ENCODE peak calls at places on chromosomes 5 and 9, in four cellular contexts. U, M, T and A are unnamed samples.

GRCh38 chr9:85431396-85432102 is 310.2 kb downstream of the AGTPBP1 start:
- DNase-seq in U (no peak), M (no peak), T (no peak), A (no peak)

GRCh38 chr9:126854734-126855133 is 5.7 kb upstream of the ZBTB34 start:
- DNase-seq in U (no peak), M (no peak), T (peak), A (peak)

GRCh38 chr5:135134686-135135381 is 100.8 kb upstream of the PITX1 start:
- DNase-seq in U (no peak), M (no peak), T (no peak), A (no peak)

GRCh38 chr5:142289708-142290573 is 34.9 kb downstream of the SPRY4 start:
- DNase-seq in U (no peak), M (no peak), T (peak), A (no peak)

GRCh38 chr5:173744527-173744926 is 128.1 kb upstream of the BOD1 start:
- DNase-seq in U (no peak), M (no peak), T (no peak), A (no peak)

GRCh38 chr5:126003309-126003708 is 419.9 kb upstream of the GRAMD2B start:
- DNase-seq in U (no peak), M (no peak), T (no peak), A (no peak)

GRCh38 chr9:128097156-128098016 is 29.4 kb downstream of the SLC25A25 start:
- DNase-seq in U (no peak), M (no peak), T (no peak), A (no peak)

GRCh38 chr5:143499480-143500114 is 96.1 kb upstream of the NR3C1 start:
- DNase-seq in U (no peak), M (no peak), T (no peak), A (no peak)

GRCh38 chr5:149636861-149637246 is 55.6 kb downstream of the ARHGEF37 start:
- DNase-seq in U (peak), M (peak), T (peak), A (peak)

GRCh38 chr9:33791117-33791516 is 4.2 kb upstream of the PRSS3 start:
- DNase-seq in U (no peak), M (no peak), T (peak), A (no peak)

GRCh38 chr9:130243015-130243881 is 22.3 kb upstream of the HMCN2 start:
- DNase-seq in U (peak), M (peak), T (peak), A (peak)

GRCh38 chr9:34197756-34198711 is 19.2 kb downstream of the UBAP1 start:
- DNase-seq in U (peak), M (no peak), T (no peak), A (no peak)

GRCh38 chr9:37531699-37532098 is 44.5 kb downstream of the FBXO10 start:
- DNase-seq in U (no peak), M (no peak), T (no peak), A (no peak)

GRCh38 chr9:114289571-114290481 is 33.1 kb upstream of the ORM1 start:
- DNase-seq in U (no peak), M (no peak), T (no peak), A (no peak)

GRCh38 chr5:149857499-149857898 is 87.1 kb downstream of the PDE6A start:
- DNase-seq in U (no peak), M (no peak), T (no peak), A (no peak)

GRCh38 chr9:38687389-38687842 is 32.5 kb downstream of the FAM240B start:
- DNase-seq in U (no peak), M (peak), T (peak), A (peak)

GRCh38 chr9:127382541-127382940 is 14.4 kb upstream of the SLC2A8 start:
- DNase-seq in U (no peak), M (no peak), T (no peak), A (no peak)

GRCh38 chr5:92560698-92561361 is 1020.2 kb downstream of the NR2F1-AS1 start:
- DNase-seq in U (no peak), M (no peak), T (no peak), A (no peak)

GRCh38 chr9:101027246-101027645 is 1.3 kb upstream of the PLPPR1 start:
- DNase-seq in U (no peak), M (no peak), T (no peak), A (no peak)

GRCh38 chr9:101030022-101030391 is 1.5 kb downstream of the PLPPR1 start:
- DNase-seq in U (no peak), M (no peak), T (no peak), A (no peak)

GRCh38 chr9:101029300-101030021 is 934 bp downstream of the PLPPR1 start:
- DNase-seq in U (peak), M (no peak), T (no peak), A (no peak)

GRCh38 chr9:101027733-101028345 is 688 bp upstream of the PLPPR1 start:
- DNase-seq in U (no peak), M (no peak), T (no peak), A (peak)

GRCh38 chr9:101028346-101029299 is at the start of gene PLPPR1:
- DNase-seq in U (peak), M (peak), T (no peak), A (peak)
- TF ChIP-seq HMGXB4 in U (peak), M (no peak), T (no peak), A (no peak)

DNA sequence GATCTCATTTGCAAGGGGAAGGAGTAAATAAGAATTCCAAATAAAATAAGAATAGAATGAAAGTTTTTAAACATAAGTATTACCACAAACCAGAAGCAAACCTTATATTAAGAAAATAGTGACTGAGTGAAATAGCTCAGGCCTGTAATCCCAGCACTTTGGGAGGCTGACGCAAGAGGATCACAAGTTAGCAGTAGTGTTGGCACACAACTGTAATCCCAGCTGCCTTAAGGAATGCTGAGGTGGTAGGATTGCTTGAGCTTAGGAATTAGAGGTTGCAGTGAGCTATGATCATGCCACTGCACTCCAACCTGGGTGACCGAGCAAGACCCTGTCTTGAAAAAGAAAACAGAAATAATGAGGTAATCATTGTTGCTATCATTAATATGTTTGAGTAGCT is 47.0 kb downstream of the APC start:
- DNase-seq in U (no peak), M (no peak), T (no peak), A (no peak)
- TF ChIP-seq HMGXB4 in U (no peak), M (no peak), T (no peak), A (no peak)

DNA sequence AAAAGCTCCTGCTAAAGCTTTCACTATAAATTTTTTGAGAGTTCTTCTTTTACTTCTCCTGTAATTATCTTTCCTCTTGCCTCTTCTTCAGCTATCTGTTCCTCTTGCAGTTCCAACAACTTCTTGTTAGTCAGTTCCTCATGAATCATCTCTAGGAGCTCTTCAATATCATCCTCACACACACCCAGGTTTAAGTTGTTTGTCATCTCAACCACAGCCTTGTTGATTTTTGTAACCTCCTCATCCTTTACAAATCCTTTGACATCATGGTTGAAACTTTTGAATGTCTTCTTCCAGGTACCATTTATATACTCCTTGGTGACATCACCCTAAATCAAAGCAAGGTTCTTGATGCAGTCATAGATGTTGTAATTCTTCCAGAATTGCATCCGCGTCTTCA is 106.3 kb upstream of the MAMDC2 start:
- DNase-seq in U (no peak), M (no peak), T (peak), A (no peak)
- TF ChIP-seq HMGXB4 in U (no peak), M (no peak), T (no peak), A (no peak)

GRCh38 chr9:112166176-112167140 is 8.6 kb downstream of the SUSD1 start:
- DNase-seq in U (no peak), M (peak), T (peak), A (peak)
- TF ChIP-seq HMGXB4 in U (no peak), M (no peak), T (no peak), A (no peak)

GRCh38 chr5:99702565-99702964 is 773.8 kb upstream of the CHD1 start:
- DNase-seq in U (no peak), M (no peak), T (no peak), A (no peak)
- TF ChIP-seq HMGXB4 in U (no peak), M (no peak), T (no peak), A (no peak)

GRCh38 chr5:67941750-67942450 is 273.7 kb upstream of the PIK3R1 start:
- DNase-seq in U (no peak), M (no peak), T (no peak), A (no peak)
- TF ChIP-seq HMGXB4 in U (no peak), M (no peak), T (no peak), A (no peak)

GRCh38 chr9:86907346-86907745 is 40.0 kb downstream of the GAS1 start:
- DNase-seq in U (no peak), M (no peak), T (no peak), A (no peak)
- TF ChIP-seq HMGXB4 in U (no peak), M (no peak), T (no peak), A (no peak)

GRCh38 chr9:135010363-135010860 is 77.1 kb upstream of the OLFM1 start:
- DNase-seq in U (no peak), M (no peak), T (no peak), A (no peak)

GRCh38 chr9:135008416-135008815 is 79.1 kb upstream of the OLFM1 start:
- DNase-seq in U (no peak), M (no peak), T (no peak), A (no peak)

GRCh38 chr9:135009711-135010362 is 77.6 kb upstream of the OLFM1 start:
- DNase-seq in U (no peak), M (no peak), T (peak), A (no peak)

GRCh38 chr9:135007601-135008000 is 79.9 kb upstream of the OLFM1 start:
- DNase-seq in U (no peak), M (no peak), T (no peak), A (no peak)

DNA sequence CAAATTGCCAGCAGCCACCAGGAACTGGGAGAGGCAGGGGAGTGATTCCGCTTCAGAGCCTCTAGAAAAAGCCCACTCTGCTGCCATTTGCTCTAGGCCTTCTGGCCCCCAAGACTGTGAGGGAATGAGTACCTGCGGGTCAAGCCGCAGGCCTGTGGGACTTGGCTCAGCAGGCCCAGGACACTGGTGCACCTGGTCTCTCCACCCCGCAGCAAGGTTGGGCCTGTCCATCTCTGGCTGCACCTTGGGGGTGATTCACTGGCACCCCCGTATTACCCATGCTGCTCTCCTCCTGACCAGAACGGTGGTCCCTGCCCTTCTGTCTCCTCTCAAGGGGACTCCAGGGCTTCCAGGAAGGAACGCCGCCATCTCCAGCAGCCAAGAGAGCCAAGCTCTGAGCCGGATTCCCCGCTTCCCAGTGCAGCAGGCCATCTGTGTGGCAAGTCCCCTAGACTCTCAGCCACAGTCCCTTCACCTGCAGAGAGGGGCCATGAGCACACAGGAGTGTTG is 78.4 kb upstream of the OLFM1 start:
- DNase-seq in U (no peak), M (no peak), T (no peak), A (no peak)
- TF ChIP-seq HMGXB4 in U (no peak), M (no peak), T (no peak), A (no peak)

GRCh38 chr9:87567566-87567965 is 69.9 kb downstream of the DAPK1 start:
- DNase-seq in U (no peak), M (no peak), T (peak), A (no peak)
- TF ChIP-seq HMGXB4 in U (no peak), M (no peak), T (no peak), A (no peak)